ENCODE peak calls at places on chromosomes 5 and 9, in six cellular contexts. One of them, this sample, is unnamed.

GRCh38 chr9:99445377-99445891 is 223.4 kb downstream of the SEC61B start:
- DNase-seq in GM12891: no peak
- DNase-seq in H1: no peak
- DNase-seq in GM12878: no peak
- DNase-seq in K562: no peak
- DNase-seq in HepG2: no peak
- DNase-seq in this sample: no peak

GRCh38 chr5:180090769-180091546 is 19.4 kb upstream of the RNF130 start:
- DNase-seq in GM12878: no peak
- DNase-seq in K562: no peak
- DNase-seq in HepG2: peak
- DNase-seq in GM12891: no peak
- DNase-seq in H1: peak
- DNase-seq in this sample: no peak

GRCh38 chr5:138946241-138946623 is 71.1 kb upstream of the LRRTM2 start:
- DNase-seq in HepG2: no peak
- DNase-seq in GM12878: no peak
- DNase-seq in H1: no peak
- DNase-seq in K562: no peak
- DNase-seq in GM12891: no peak
- DNase-seq in this sample: no peak

GRCh38 chr5:135915466-135916001 is 19.9 kb upstream of the IL9 start:
- DNase-seq in HepG2: no peak
- DNase-seq in GM12878: no peak
- DNase-seq in H1: no peak
- DNase-seq in K562: no peak
- DNase-seq in GM12891: no peak
- DNase-seq in this sample: no peak

GRCh38 chr5:77945874-77946273 is 169.7 kb upstream of the TBCA start:
- DNase-seq in HepG2: no peak
- DNase-seq in GM12878: no peak
- DNase-seq in H1: no peak
- DNase-seq in GM12891: no peak
- DNase-seq in K562: no peak
- DNase-seq in this sample: no peak

GRCh38 chr9:35029852-35030251 is 40.3 kb downstream of the DNAJB5 start:
- DNase-seq in HepG2: no peak
- DNase-seq in H1: no peak
- DNase-seq in GM12891: no peak
- DNase-seq in GM12878: no peak
- DNase-seq in K562: no peak
- DNase-seq in this sample: no peak

GRCh38 chr5:168585119-168585912 is 6.1 kb upstream of the PANK3 start:
- DNase-seq in GM12891: no peak
- DNase-seq in H1: no peak
- DNase-seq in GM12878: peak
- DNase-seq in HepG2: no peak
- DNase-seq in K562: no peak
- DNase-seq in this sample: no peak

GRCh38 chr9:73816905-73817304 is 665.2 kb downstream of the ANXA1 start:
- DNase-seq in GM12878: no peak
- DNase-seq in GM12891: no peak
- DNase-seq in K562: no peak
- DNase-seq in H1: no peak
- DNase-seq in HepG2: no peak
- DNase-seq in this sample: no peak

GRCh38 chr5:153530357-153531143 is 40.1 kb downstream of the GRIA1 start:
- DNase-seq in GM12878: no peak
- DNase-seq in HepG2: no peak
- DNase-seq in GM12891: no peak
- DNase-seq in H1: no peak
- DNase-seq in K562: no peak
- DNase-seq in this sample: no peak

GRCh38 chr9:20621553-20622329 is 558 bp downstream of the MLLT3 start:
- DNase-seq in HepG2: peak
- DNase-seq in GM12891: no peak
- DNase-seq in K562: no peak
- DNase-seq in GM12878: no peak
- DNase-seq in H1: peak
- DNase-seq in this sample: peak

GRCh38 chr5:155929081-155929480 is 397.9 kb upstream of the SGCD start:
- DNase-seq in GM12878: no peak
- DNase-seq in HepG2: no peak
- DNase-seq in GM12891: no peak
- DNase-seq in H1: no peak
- DNase-seq in K562: no peak
- DNase-seq in this sample: no peak

GRCh38 chr9:104494808-104495207 is 9.3 kb upstream of the OR13F1 start:
- DNase-seq in K562: no peak
- DNase-seq in H1: no peak
- DNase-seq in HepG2: no peak
- DNase-seq in GM12878: no peak
- DNase-seq in GM12891: no peak
- DNase-seq in this sample: no peak

GRCh38 chr9:124450241-124450924 is at the start of gene ADGRD2:
- DNase-seq in GM12878: no peak
- DNase-seq in H1: peak
- DNase-seq in GM12891: no peak
- DNase-seq in HepG2: no peak
- DNase-seq in K562: peak
- DNase-seq in this sample: peak

GRCh38 chr9:123684393-123685149 is 245.4 kb downstream of the DENND1A start:
- DNase-seq in GM12891: no peak
- DNase-seq in GM12878: no peak
- DNase-seq in K562: no peak
- DNase-seq in HepG2: no peak
- DNase-seq in H1: no peak
- DNase-seq in this sample: no peak

GRCh38 chr9:13020141-13020540 is 245.3 kb downstream of the LURAP1L start:
- DNase-seq in K562: no peak
- DNase-seq in H1: no peak
- DNase-seq in HepG2: no peak
- DNase-seq in GM12878: no peak
- DNase-seq in GM12891: no peak
- DNase-seq in this sample: no peak

GRCh38 chr9:13026956-13027355 is 252.1 kb downstream of the LURAP1L start:
- DNase-seq in H1: no peak
- DNase-seq in HepG2: no peak
- DNase-seq in GM12878: no peak
- DNase-seq in GM12891: no peak
- DNase-seq in K562: no peak
- DNase-seq in this sample: no peak

GRCh38 chr9:13020706-13021105 is 245.9 kb downstream of the LURAP1L start:
- DNase-seq in H1: no peak
- DNase-seq in K562: no peak
- DNase-seq in HepG2: no peak
- DNase-seq in GM12878: no peak
- DNase-seq in GM12891: no peak
- DNase-seq in this sample: no peak

GRCh38 chr9:13023498-13023897 is 248.7 kb downstream of the LURAP1L start:
- DNase-seq in GM12891: no peak
- DNase-seq in HepG2: peak
- DNase-seq in GM12878: no peak
- DNase-seq in H1: no peak
- DNase-seq in K562: no peak
- DNase-seq in this sample: no peak

DNA sequence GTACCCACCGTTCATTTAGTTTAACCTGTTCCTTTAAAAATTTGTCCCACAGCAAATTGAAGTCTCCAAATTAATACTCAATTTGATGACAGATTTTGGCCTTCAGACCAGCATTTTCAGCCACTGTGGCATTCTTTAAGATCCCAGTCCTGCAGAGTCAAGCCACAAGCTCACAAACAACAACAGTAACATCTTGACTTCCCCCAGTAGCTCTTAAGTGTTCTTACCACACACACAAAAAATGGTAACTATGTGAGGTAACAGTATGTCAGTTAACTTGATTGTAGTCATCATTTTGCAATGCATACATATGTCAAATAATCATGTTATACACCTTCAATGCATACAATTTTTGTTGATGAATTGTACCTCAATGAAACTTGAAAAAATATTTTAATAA is 247.9 kb downstream of the LURAP1L start:
- DNase-seq in GM12891: no peak
- DNase-seq in GM12878: no peak
- DNase-seq in K562: no peak
- DNase-seq in H1: no peak
- DNase-seq in HepG2: no peak
- DNase-seq in this sample: no peak
- TF ChIP-seq POLR2AphosphoS5 in GM12891: no peak
- TF ChIP-seq POLR2AphosphoS5 in GM12878: no peak
- TF ChIP-seq POLR2AphosphoS5 in K562: no peak
- TF ChIP-seq POLR2AphosphoS5 in H1: no peak
- TF ChIP-seq POLR2AphosphoS5 in HepG2: no peak
- TF ChIP-seq POLR2AphosphoS5 in this sample: no peak

GRCh38 chr9:121737481-121737931 is 86.1 kb downstream of the DAB2IP start:
- DNase-seq in HepG2: no peak
- DNase-seq in GM12891: no peak
- DNase-seq in K562: no peak
- DNase-seq in H1: no peak
- DNase-seq in GM12878: no peak
- DNase-seq in this sample: no peak

GRCh38 chr9:121736147-121736721 is 84.8 kb downstream of the DAB2IP start:
- DNase-seq in H1: peak
- DNase-seq in GM12878: no peak
- DNase-seq in GM12891: no peak
- DNase-seq in K562: peak
- DNase-seq in HepG2: no peak
- DNase-seq in this sample: no peak

GRCh38 chr9:121735792-121736130 is 84.3 kb downstream of the DAB2IP start:
- DNase-seq in GM12891: no peak
- DNase-seq in HepG2: no peak
- DNase-seq in K562: no peak
- DNase-seq in GM12878: no peak
- DNase-seq in H1: no peak
- DNase-seq in this sample: no peak

GRCh38 chr9:121738391-121738790 is 87.0 kb downstream of the DAB2IP start:
- DNase-seq in H1: no peak
- DNase-seq in GM12891: no peak
- DNase-seq in HepG2: no peak
- DNase-seq in K562: no peak
- DNase-seq in GM12878: no peak
- DNase-seq in this sample: no peak

GRCh38 chr9:121736964-121737462 is 85.6 kb downstream of the DAB2IP start:
- DNase-seq in H1: peak
- DNase-seq in HepG2: peak
- DNase-seq in K562: peak
- DNase-seq in GM12891: no peak
- DNase-seq in GM12878: no peak
- DNase-seq in this sample: no peak
- TF ChIP-seq TAF1 in H1: peak
- TF ChIP-seq TAF1 in HepG2: peak
- TF ChIP-seq TAF1 in K562: no peak
- TF ChIP-seq TAF1 in GM12891: no peak
- TF ChIP-seq TAF1 in GM12878: no peak
- TF ChIP-seq TAF1 in this sample: no peak

GRCh38 chr9:127806871-127807270 is 4.2 kb downstream of the FPGS start:
- DNase-seq in H1: no peak
- DNase-seq in K562: no peak
- DNase-seq in GM12891: no peak
- DNase-seq in HepG2: no peak
- DNase-seq in GM12878: no peak
- DNase-seq in this sample: no peak

GRCh38 chr9:127805620-127806019 is 2.9 kb downstream of the FPGS start:
- DNase-seq in K562: no peak
- DNase-seq in HepG2: peak
- DNase-seq in GM12878: no peak
- DNase-seq in H1: peak
- DNase-seq in GM12891: no peak
- DNase-seq in this sample: no peak

GRCh38 chr9:127801955-127802575 is 617 bp upstream of the FPGS start:
- DNase-seq in HepG2: no peak
- DNase-seq in GM12878: no peak
- DNase-seq in H1: no peak
- DNase-seq in K562: no peak
- DNase-seq in GM12891: no peak
- DNase-seq in this sample: no peak

GRCh38 chr9:127803507-127804352 is 1.0 kb downstream of the FPGS start:
- DNase-seq in GM12891: no peak
- DNase-seq in H1: no peak
- DNase-seq in HepG2: no peak
- DNase-seq in GM12878: no peak
- DNase-seq in K562: no peak
- DNase-seq in this sample: no peak

GRCh38 chr9:127802576-127803443 is at the start of gene FPGS:
- DNase-seq in GM12891: peak
- DNase-seq in GM12878: peak
- DNase-seq in H1: peak
- DNase-seq in K562: peak
- DNase-seq in HepG2: peak
- DNase-seq in this sample: peak
- TF ChIP-seq POLR2A in GM12891: peak
- TF ChIP-seq POLR2A in GM12878: peak
- TF ChIP-seq POLR2A in H1: peak
- TF ChIP-seq POLR2A in K562: peak
- TF ChIP-seq POLR2A in HepG2: peak
- TF ChIP-seq POLR2A in this sample: peak

GRCh38 chr9:91903126-91903911 is 46.7 kb downstream of the ROR2 start:
- DNase-seq in K562: no peak
- DNase-seq in HepG2: no peak
- DNase-seq in GM12878: no peak
- DNase-seq in GM12891: no peak
- DNase-seq in H1: no peak
- DNase-seq in this sample: no peak

GRCh38 chr9:91905237-91905650 is 44.8 kb downstream of the ROR2 start:
- DNase-seq in HepG2: no peak
- DNase-seq in K562: no peak
- DNase-seq in GM12878: no peak
- DNase-seq in GM12891: no peak
- DNase-seq in H1: no peak
- DNase-seq in this sample: no peak

GRCh38 chr9:91904541-91905236 is 45.3 kb downstream of the ROR2 start:
- DNase-seq in GM12891: no peak
- DNase-seq in H1: no peak
- DNase-seq in GM12878: no peak
- DNase-seq in K562: no peak
- DNase-seq in HepG2: no peak
- DNase-seq in this sample: no peak

GRCh38 chr9:91900057-91900816 is 49.8 kb downstream of the ROR2 start:
- DNase-seq in H1: no peak
- DNase-seq in HepG2: no peak
- DNase-seq in GM12891: no peak
- DNase-seq in GM12878: no peak
- DNase-seq in K562: peak
- DNase-seq in this sample: no peak

DNA sequence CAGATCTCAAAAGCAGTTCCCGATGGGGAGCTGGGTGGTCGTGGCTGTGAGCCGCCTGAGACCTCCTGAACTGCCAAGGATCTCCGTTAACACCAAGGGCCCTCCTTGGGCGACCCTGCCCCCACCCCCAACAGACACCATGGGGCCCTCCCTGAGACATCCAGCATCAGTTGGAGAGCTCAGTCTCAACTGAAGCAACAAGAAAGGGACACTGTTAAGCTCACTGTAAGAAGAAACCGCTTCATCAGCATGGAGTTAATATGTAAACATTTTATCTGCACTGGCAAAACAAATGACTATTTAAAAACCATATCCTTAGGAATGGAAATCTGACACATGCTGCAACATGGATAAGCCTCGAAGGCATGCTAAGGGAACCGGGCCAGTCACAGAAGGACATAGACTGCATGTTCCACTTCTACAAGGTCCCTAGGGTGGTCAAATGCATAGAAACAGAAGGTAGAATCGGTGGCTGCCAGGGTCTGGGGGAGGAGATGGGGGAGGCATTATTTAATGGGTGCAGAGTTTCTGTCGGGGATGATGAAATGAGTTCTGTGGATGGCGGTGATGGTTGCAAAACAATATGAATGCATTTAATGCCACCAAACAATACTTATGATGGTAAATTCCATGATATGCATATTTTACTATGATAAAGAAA is 47.4 kb downstream of the ROR2 start:
- DNase-seq in GM12878: no peak
- DNase-seq in H1: no peak
- DNase-seq in GM12891: no peak
- DNase-seq in HepG2: no peak
- DNase-seq in K562: no peak
- DNase-seq in this sample: no peak
- TF ChIP-seq POLR2AphosphoS5 in GM12878: no peak
- TF ChIP-seq POLR2AphosphoS5 in H1: no peak
- TF ChIP-seq POLR2AphosphoS5 in GM12891: no peak
- TF ChIP-seq POLR2AphosphoS5 in HepG2: no peak
- TF ChIP-seq POLR2AphosphoS5 in K562: no peak
- TF ChIP-seq POLR2AphosphoS5 in this sample: no peak

This sample was measured in GM12892.